ENCODE peak calls at places on chromosomes 1 and 21, in five cellular contexts. U is mammary epithelial cell, B is OCI-LY7, C is PC-9, G is SJSA1. D is an unnamed sample.

GRCh38 chr1:184596950-184597651 is 157.6 kb downstream of the EDEM3 start:
- DNase-seq in U (no peak), G (no peak), B (no peak), C (no peak), D (no peak)

GRCh38 chr21:36246080-36246631 is 73.8 kb upstream of the MORC3 start:
- DNase-seq in C (no peak), G (no peak), U (no peak), B (no peak), D (peak)

GRCh38 chr1:18041107-18041506 is 66.5 kb upstream of the IGSF21 start:
- DNase-seq in B (peak), C (no peak), U (no peak), G (no peak), D (peak)

GRCh38 chr1:110765640-110766335 is 91.0 kb upstream of the KCNA3 start:
- DNase-seq in C (no peak), G (peak), B (peak), U (peak), D (peak)

GRCh38 chr1:232271991-232272589 is 357.8 kb downstream of the SIPA1L2 start:
- DNase-seq in C (no peak), B (no peak), U (no peak), G (no peak), D (no peak)

GRCh38 chr1:34549199-34549598 is 205.6 kb upstream of the GJB5 start:
- DNase-seq in G (no peak), U (peak), C (no peak), B (peak), D (peak)

GRCh38 chr1:27504588-27505419 is 14.8 kb upstream of the WASF2 start:
- DNase-seq in G (peak), C (no peak), B (no peak), U (peak), D (no peak)

GRCh38 chr1:234729566-234729965 is 119.6 kb upstream of the IRF2BP2 start:
- DNase-seq in B (no peak), C (no peak), G (no peak), U (no peak), D (no peak)

GRCh38 chr1:59350521-59350920 is 53.6 kb downstream of the FGGY start:
- DNase-seq in B (no peak), G (no peak), C (no peak), U (no peak), D (no peak)

GRCh38 chr1:162349635-162350330 is 26.9 kb downstream of the SPATA46 start:
- DNase-seq in B (no peak), C (peak), U (peak), G (peak), D (no peak)

GRCh38 chr1:90716243-90716551 is 905 bp downstream of the BARHL2 start:
- DNase-seq in U (no peak), C (no peak), G (no peak), B (no peak), D (no peak)

GRCh38 chr1:191869790-191870312 is 288.4 kb upstream of the RGS18 start:
- DNase-seq in G (no peak), B (no peak), C (no peak), U (no peak), D (no peak)

GRCh38 chr1:36391271-36391670 is 5.5 kb upstream of the STK40 start:
- DNase-seq in B (peak), U (no peak), G (no peak), C (no peak), D (no peak)

GRCh38 chr1:161132410-161133219 is at the start of gene DEDD:
- DNase-seq in B (peak), C (peak), U (peak), G (peak), D (peak)

GRCh38 chr1:234978397-234979291 is 150.0 kb downstream of the TOMM20 start:
- DNase-seq in C (peak), G (peak), U (peak), B (peak), D (no peak)

GRCh38 chr1:235127774-235128452 is 724 bp downstream of the TOMM20 start:
- DNase-seq in U (peak), B (peak), C (no peak), G (peak), D (no peak)

DNA sequence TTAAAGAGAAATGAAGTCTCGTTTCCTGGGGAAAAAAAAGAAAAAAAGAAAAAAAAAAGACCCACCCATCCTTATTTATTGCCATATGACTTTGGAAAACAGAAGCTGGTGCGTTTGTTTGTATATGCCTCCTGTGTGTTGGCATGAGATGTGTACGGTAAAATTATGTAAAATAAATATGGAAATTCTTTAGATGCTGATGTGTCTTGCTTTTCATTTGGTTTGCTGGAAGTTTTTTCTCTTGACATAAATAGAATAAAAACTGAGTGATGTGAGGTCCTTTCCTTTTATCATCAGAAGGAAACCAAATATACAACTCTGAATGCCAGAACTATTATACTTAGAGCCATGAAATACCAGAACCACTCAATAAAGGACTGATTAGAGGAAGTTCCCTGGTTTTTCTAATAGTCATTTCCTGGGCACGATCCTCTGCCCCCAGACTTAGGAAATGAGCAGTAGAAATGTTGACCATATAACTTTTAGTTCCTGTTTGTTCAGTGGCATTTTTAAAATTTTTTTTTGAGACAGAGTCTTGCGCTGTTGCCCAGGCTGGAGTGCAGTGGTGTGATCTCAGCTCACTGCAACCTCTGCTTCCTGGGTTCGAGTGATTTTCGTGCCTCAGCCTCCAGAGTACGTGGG is 48.8 kb downstream of the LHX4 start:
- DNase-seq in B (no peak), C (no peak), G (peak), U (no peak), D (no peak)
- H3K27ac ChIP-seq in B (no peak), C (no peak), G (peak), U (no peak), D (no peak)

DNA sequence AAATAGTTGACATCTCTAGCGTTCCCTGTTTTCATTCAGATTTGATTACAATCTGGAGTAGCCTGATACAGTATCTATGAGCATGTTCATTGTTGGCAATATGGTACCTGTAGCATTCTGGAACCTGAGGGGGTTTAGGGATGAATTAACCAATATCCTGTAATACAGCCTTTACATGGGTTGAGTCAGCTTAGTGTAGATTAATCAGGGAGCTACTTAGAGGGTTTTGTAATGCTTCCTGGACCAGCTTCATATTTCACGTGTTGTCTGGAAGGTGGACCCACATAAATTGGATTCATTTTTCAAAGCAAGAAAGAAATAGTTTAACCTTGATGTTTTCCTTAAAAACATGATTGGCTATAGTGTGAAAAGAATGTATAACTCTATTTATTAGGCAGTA is 3.6 kb downstream of the OTUD3 start:
- DNase-seq in C (no peak), U (peak), B (no peak), G (no peak), D (no peak)
- H3K27ac ChIP-seq in C (no peak), U (no peak), B (no peak), G (no peak), D (no peak)

DNA sequence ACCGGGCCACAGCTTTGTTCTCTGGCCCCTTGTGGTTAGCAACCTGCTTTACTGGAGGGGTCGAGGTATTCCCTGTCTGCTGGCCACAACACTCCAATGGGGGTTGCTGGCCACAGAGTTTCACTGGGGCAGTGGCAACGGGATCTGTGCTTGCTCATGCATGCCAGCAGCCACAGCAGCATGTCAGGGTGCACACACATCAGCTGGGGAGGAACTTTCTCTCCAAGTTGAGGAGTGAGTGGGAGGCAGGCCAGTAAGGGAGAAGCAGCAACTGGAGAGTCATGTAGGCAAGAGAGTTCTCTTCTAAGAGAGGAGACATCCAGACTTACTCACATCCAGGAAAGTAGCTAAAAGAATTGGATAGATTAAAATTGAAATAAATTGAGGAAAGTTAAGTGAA is 38.0 kb downstream of the SAMD13 start:
- DNase-seq in B (no peak), C (no peak), G (no peak), U (peak), D (no peak)
- H3K27ac ChIP-seq in B (no peak), C (no peak), G (no peak), U (no peak), D (no peak)

GRCh38 chr21:45164838-45165237 is 90.5 kb downstream of the ADARB1 start:
- DNase-seq in C (no peak), B (no peak), U (no peak), G (no peak), D (peak)
- H3K27ac ChIP-seq in C (no peak), B (no peak), U (no peak), G (no peak), D (no peak)